ENCODE peak calls at places on chromosomes 11 and 22, in eight cellular contexts. S is fibroblast of the aortic adventitia; N is caudate nucleus; R is iPS-NIHi11; D is activated CD8-positive, alpha-beta T cell treated with anti-CD3 and anti-CD28 coated beads, Interleukin-2, amount 10 ng/mL, durations not matched to agents 7 days and 5 days; T is nucleus accumbens; A is Right ventricle myocardium superior; M is NB4. J is an unnamed sample.

GRCh38 chr11:108592591-108593213 is 866 bp downstream of the EXPH5 start:
- DNase-seq in M (peak; percentile 15), D (peak; percentile 32), S (no peak), R (peak; percentile 35), N (no peak), T (no peak), A (peak; percentile 51), J (peak; percentile 55)

GRCh38 chr11:93498099-93499040 is 44.8 kb downstream of the SMCO4 start:
- DNase-seq in N (no peak), D (no peak), S (peak; percentile 4), M (no peak), R (peak; percentile 27), T (no peak), A (no peak), J (no peak)

GRCh38 chr11:92087916-92088537 is 136.6 kb upstream of the FAT3 start:
- DNase-seq in M (no peak), T (no peak), S (no peak), D (no peak), A (no peak), N (no peak), R (no peak), J (no peak)

GRCh38 chr22:27705391-27706080 is 96.0 kb downstream of the MN1 start:
- DNase-seq in S (peak; percentile 35), R (no peak), D (no peak), T (no peak), M (no peak), N (no peak), A (no peak), J (no peak)

GRCh38 chr11:18701614-18702216 is 3.1 kb downstream of the TMEM86A start:
- DNase-seq in D (no peak), A (no peak), N (no peak), R (no peak), S (no peak), M (no peak), T (no peak), J (no peak)

GRCh38 chr11:73263640-73264039 is 8.5 kb upstream of the P2RY6 start:
- DNase-seq in T (no peak), M (no peak), N (no peak), R (no peak), S (no peak), A (no peak), D (no peak), J (no peak)

GRCh38 chr11:117719480-117719879 is 77.5 kb downstream of the DSCAML1 start:
- DNase-seq in S (no peak), M (no peak), N (no peak), D (no peak), T (no peak), R (no peak), A (no peak), J (no peak)

GRCh38 chr22:32622004-32622761 is 147.6 kb downstream of the FBXO7 start:
- DNase-seq in S (peak; percentile 86), R (peak; percentile 75), D (no peak), T (no peak), M (no peak), A (peak; percentile 64), N (no peak), J (peak; percentile 66)

GRCh38 chr22:40533712-40534378 is 102.7 kb downstream of the MRTFA start:
- DNase-seq in T (no peak), D (peak; percentile 79), R (peak; percentile 29), N (no peak), M (peak; percentile 82), A (no peak), S (peak; percentile 47), J (no peak)

GRCh38 chr11:24844406-24844805 is 347.6 kb downstream of the LUZP2 start:
- DNase-seq in N (no peak), R (no peak), A (no peak), M (no peak), S (no peak), T (no peak), D (no peak), J (no peak)